ENCODE peak calls at places on chromosomes 6 and 20, in five cellular contexts. One of them, this sample, is unnamed. For H3K4me1, the result is how much of the 10 kb centered on the place peaks cover.

GRCh38 chr6:144566868-144567615 is 281.9 kb downstream of the UTRN start:
- DNase-seq in testis: no peak
- DNase-seq in tibial artery: no peak
- DNase-seq in stomach: no peak
- DNase-seq in body of pancreas: no peak
- DNase-seq in this sample: no peak

GRCh38 chr6:93021235-93021909 is 398.0 kb downstream of the EPHA7 start:
- DNase-seq in stomach: no peak
- DNase-seq in tibial artery: no peak
- DNase-seq in testis: no peak
- DNase-seq in body of pancreas: no peak
- DNase-seq in this sample: no peak

GRCh38 chr6:51019785-51020184 is 201.1 kb downstream of the TFAP2B start:
- DNase-seq in stomach: no peak
- DNase-seq in tibial artery: no peak
- DNase-seq in testis: no peak
- DNase-seq in body of pancreas: no peak
- DNase-seq in this sample: no peak

GRCh38 chr6:3841066-3841454 is 8.1 kb upstream of the FAM50B start:
- DNase-seq in testis: no peak
- DNase-seq in body of pancreas: no peak
- DNase-seq in stomach: no peak
- DNase-seq in tibial artery: no peak
- DNase-seq in this sample: no peak

GRCh38 chr6:105509506-105510331 is 106.8 kb upstream of the PREP start:
- DNase-seq in tibial artery: no peak
- DNase-seq in body of pancreas: no peak
- DNase-seq in stomach: no peak
- DNase-seq in testis: no peak
- DNase-seq in this sample: no peak

GRCh38 chr6:98458713-98459112 is 375.7 kb upstream of the POU3F2 start:
- DNase-seq in testis: no peak
- DNase-seq in body of pancreas: no peak
- DNase-seq in tibial artery: no peak
- DNase-seq in stomach: no peak
- DNase-seq in this sample: no peak

GRCh38 chr6:136738178-136739057 is 53.9 kb downstream of the MAP3K5 start:
- DNase-seq in stomach: no peak
- DNase-seq in body of pancreas: peak
- DNase-seq in tibial artery: no peak
- DNase-seq in testis: peak
- DNase-seq in this sample: no peak

GRCh38 chr20:49529470-49529869 is 38.5 kb downstream of the PTGIS start:
- DNase-seq in tibial artery: no peak
- DNase-seq in body of pancreas: no peak
- DNase-seq in testis: no peak
- DNase-seq in stomach: no peak
- DNase-seq in this sample: no peak

GRCh38 chr6:3294921-3295871 is 36.4 kb downstream of the PSMG4 start:
- DNase-seq in testis: no peak
- DNase-seq in stomach: no peak
- DNase-seq in tibial artery: no peak
- DNase-seq in body of pancreas: peak
- DNase-seq in this sample: no peak

GRCh38 chr6:111750753-111751684 is 122.2 kb downstream of the FYN start:
- DNase-seq in body of pancreas: no peak
- DNase-seq in tibial artery: no peak
- DNase-seq in testis: no peak
- DNase-seq in stomach: no peak
- DNase-seq in this sample: no peak

GRCh38 chr20:34143951-34144350 is 31.9 kb upstream of the EIF2S2 start:
- DNase-seq in stomach: no peak
- DNase-seq in body of pancreas: no peak
- DNase-seq in tibial artery: no peak
- DNase-seq in testis: no peak
- DNase-seq in this sample: no peak

GRCh38 chr20:3652217-3652616 is 11.0 kb downstream of the GFRA4 start:
- DNase-seq in stomach: peak
- DNase-seq in tibial artery: no peak
- DNase-seq in testis: no peak
- DNase-seq in body of pancreas: peak
- DNase-seq in this sample: no peak

GRCh38 chr20:3653921-3654320 is 9.3 kb downstream of the GFRA4 start:
- DNase-seq in body of pancreas: no peak
- DNase-seq in stomach: no peak
- DNase-seq in testis: no peak
- DNase-seq in tibial artery: no peak
- DNase-seq in this sample: no peak

GRCh38 chr20:3651204-3651970 is 11.8 kb downstream of the GFRA4 start:
- DNase-seq in stomach: peak
- DNase-seq in body of pancreas: no peak
- DNase-seq in testis: no peak
- DNase-seq in tibial artery: no peak
- DNase-seq in this sample: no peak

GRCh38 chr20:3654326-3655031 is 8.7 kb downstream of the GFRA4 start:
- DNase-seq in body of pancreas: no peak
- DNase-seq in stomach: no peak
- DNase-seq in tibial artery: no peak
- DNase-seq in testis: no peak
- DNase-seq in this sample: no peak

DNA sequence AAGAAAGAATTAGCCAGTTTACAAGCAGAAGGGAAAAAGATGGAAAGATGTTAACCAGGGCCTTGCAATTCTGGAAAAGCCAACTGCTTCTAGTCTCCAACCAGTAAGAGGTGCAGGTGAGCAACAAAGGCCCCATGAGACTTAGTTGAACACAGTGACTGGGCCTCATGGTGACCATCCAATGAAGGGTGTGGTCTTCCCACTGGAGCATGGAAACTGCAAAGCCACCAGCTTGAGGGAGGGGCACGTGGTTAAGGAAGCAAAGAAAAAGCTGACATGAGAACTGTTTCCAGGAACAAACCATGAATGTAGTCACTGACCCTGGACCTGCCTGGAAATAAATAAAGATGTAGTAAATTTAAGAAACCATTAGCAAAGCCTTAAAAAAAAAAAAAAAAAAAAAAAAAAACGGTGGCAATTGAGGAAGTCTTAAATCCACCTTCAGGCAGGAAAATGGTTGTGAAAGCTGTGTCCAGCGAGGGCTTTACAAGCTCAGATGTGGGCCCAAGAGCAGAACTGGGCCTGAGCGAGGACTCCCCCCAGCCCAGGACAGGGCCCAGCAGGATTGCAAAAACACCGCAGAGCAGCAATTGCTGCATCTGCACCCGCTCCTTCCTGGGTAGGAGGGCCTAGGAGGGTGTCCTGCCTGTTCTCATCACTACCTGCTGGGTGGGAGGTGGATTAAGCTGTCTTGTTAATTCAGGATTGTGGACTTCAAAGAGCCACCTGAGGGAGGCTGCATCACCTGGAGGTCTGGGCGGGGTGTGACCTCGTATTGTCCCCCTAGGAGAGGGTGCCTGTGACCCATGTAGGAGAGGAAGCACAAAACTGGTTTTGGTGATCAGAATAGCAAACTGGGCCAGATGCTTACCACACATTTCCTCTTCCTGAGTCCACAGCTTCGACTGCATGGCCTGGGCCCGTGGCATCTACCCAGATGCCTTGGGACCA is 10.3 kb downstream of the GFRA4 start:
- DNase-seq in stomach: no peak
- DNase-seq in tibial artery: no peak
- DNase-seq in testis: no peak
- DNase-seq in body of pancreas: no peak
- DNase-seq in this sample: no peak
- H3K4me1 ChIP-seq in stomach: under half
- H3K4me1 ChIP-seq in tibial artery: under half
- H3K4me1 ChIP-seq in testis: under half
- H3K4me1 ChIP-seq in body of pancreas: under half
- H3K4me1 ChIP-seq in this sample: under half

DNA sequence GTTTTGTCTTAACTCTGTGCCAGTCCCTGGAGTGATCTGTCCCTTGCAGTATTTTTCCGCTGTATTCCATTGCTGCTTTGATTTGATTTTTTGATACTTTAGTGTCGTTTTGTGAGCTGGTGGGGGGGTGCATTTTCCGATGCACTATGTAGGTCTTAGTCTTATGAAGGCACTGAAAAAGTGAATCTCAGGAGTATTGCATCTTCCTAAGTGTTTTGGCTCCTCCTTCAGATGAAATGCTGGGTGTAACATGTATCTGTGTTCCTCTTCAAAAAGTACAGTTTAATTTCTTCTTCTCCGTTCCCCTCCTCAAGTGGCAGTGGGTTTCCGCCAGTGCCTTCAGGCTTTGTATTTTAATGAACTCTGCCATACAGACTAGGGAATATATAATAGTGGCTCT is 580.7 kb upstream of the GJE1 start:
- DNase-seq in testis: no peak
- DNase-seq in body of pancreas: no peak
- DNase-seq in tibial artery: no peak
- DNase-seq in stomach: no peak
- DNase-seq in this sample: no peak
- H3K27ac ChIP-seq in testis: no peak
- H3K27ac ChIP-seq in body of pancreas: no peak
- H3K27ac ChIP-seq in tibial artery: no peak
- H3K27ac ChIP-seq in stomach: no peak
- H3K27ac ChIP-seq in this sample: no peak

GRCh38 chr20:53208110-53208908 is 236.2 kb downstream of the TSHZ2 start:
- DNase-seq in body of pancreas: no peak
- DNase-seq in testis: no peak
- DNase-seq in stomach: no peak
- DNase-seq in tibial artery: no peak
- DNase-seq in this sample: no peak
- TF ChIP-seq CTCF in body of pancreas: no peak
- TF ChIP-seq CTCF in testis: no peak
- TF ChIP-seq CTCF in stomach: no peak
- TF ChIP-seq CTCF in tibial artery: no peak
- TF ChIP-seq CTCF in this sample: no peak

GRCh38 chr6:167763056-167763944 is 63.4 kb upstream of the AFDN start:
- DNase-seq in stomach: no peak
- DNase-seq in body of pancreas: no peak
- DNase-seq in tibial artery: no peak
- DNase-seq in testis: no peak
- DNase-seq in this sample: no peak
- H3K4me1 ChIP-seq in stomach: under half
- H3K4me1 ChIP-seq in body of pancreas: under half
- H3K4me1 ChIP-seq in tibial artery: under half
- H3K4me1 ChIP-seq in testis: under half
- H3K4me1 ChIP-seq in this sample: under half

This sample was measured in prostate gland.